ENCODE peak calls at places on chromosome 3, in six cellular contexts. C, B, A, E, S and Y are unnamed samples.

GRCh38 chr3:194328080-194328571 is 23.0 kb downstream of the CPN2 start:
- DNase-seq in C (peak; percentile 45), B (peak; percentile 65), A (no peak), E (no peak), S (no peak), Y (no peak)

GRCh38 chr3:49316696-49317457 is 23.0 kb downstream of the USP4 start:
- DNase-seq in C (no peak), B (no peak), A (no peak), E (no peak), S (no peak), Y (no peak)

GRCh38 chr3:141602706-141603105 is 115.9 kb downstream of the RASA2 start:
- DNase-seq in C (no peak), B (no peak), A (no peak), E (no peak), S (no peak), Y (no peak)

GRCh38 chr3:50675179-50676030 is 678 bp downstream of the DOCK3 start:
- DNase-seq in C (peak; percentile 39), B (peak; percentile 48), A (no peak), E (peak; percentile 78), S (peak; percentile 47), Y (peak; percentile 66)

GRCh38 chr3:167728176-167728575 is 6.5 kb downstream of the PDCD10 start:
- DNase-seq in C (no peak), B (no peak), A (no peak), E (no peak), S (no peak), Y (no peak)

GRCh38 chr3:186930639-186931486 is 537 bp downstream of the ST6GAL1 start:
- DNase-seq in C (peak; percentile 79), B (peak; percentile 90), A (peak; percentile 43), E (peak; percentile 88), S (peak; percentile 57), Y (peak; percentile 68)

GRCh38 chr3:15325228-15325627 is 7.2 kb downstream of the SH3BP5 start:
- DNase-seq in C (no peak), B (no peak), A (no peak), E (no peak), S (no peak), Y (no peak)

GRCh38 chr3:69032137-69032536 is 18.7 kb upstream of the EOGT start:
- DNase-seq in C (no peak), B (no peak), A (no peak), E (no peak), S (no peak), Y (no peak)

GRCh38 chr3:194893121-194893979 is 207.7 kb downstream of the FAM43A start:
- DNase-seq in C (no peak), B (no peak), A (no peak), E (no peak), S (no peak), Y (no peak)

GRCh38 chr3:72573051-72573450 is 275.2 kb downstream of the SHQ1 start:
- DNase-seq in C (no peak), B (no peak), A (no peak), E (no peak), S (no peak), Y (no peak)

GRCh38 chr3:109188726-109189125 is 52.2 kb downstream of the C3orf85 start:
- DNase-seq in C (no peak), B (no peak), A (no peak), E (no peak), S (no peak), Y (no peak)

GRCh38 chr3:106963446-106963845 is 413.8 kb upstream of the CCDC54 start:
- DNase-seq in C (no peak), B (no peak), A (no peak), E (no peak), S (no peak), Y (no peak)

GRCh38 chr3:112789787-112790186 is 56.9 kb downstream of the CD200R1L start:
- DNase-seq in C (no peak), B (no peak), A (no peak), E (no peak), S (no peak), Y (no peak)